ENCODE peak calls at places on chromosome 17, in ten cellular contexts. W is mucosa of descending colon, M is AG09319, T is HL-60, S is GM12878, Y is heart left ventricle, J is HFFc6, B is foreskin fibroblast, F is thoracic aorta, A is epithelial cell of esophagus. H is an unnamed sample.

GRCh38 chr17:15411556-15412198 is 55.7 kb downstream of the CDRT4 start:
- DNase-seq in W (no peak), S (no peak), B (peak), J (no peak), T (peak), A (no peak), Y (no peak), F (no peak), M (no peak), H (no peak)

GRCh38 chr17:45334231-45334630 is 17.4 kb upstream of the MAP3K14 start:
- DNase-seq in F (no peak), B (no peak), J (no peak), A (peak), T (no peak), W (no peak), M (no peak), S (no peak), Y (no peak), H (no peak)

GRCh38 chr17:70713694-70714093 is 544.4 kb downstream of the KCNJ2 start:
- DNase-seq in S (no peak), M (no peak), A (no peak), F (no peak), T (no peak), W (no peak), B (no peak), Y (no peak), J (no peak), H (no peak)

GRCh38 chr17:15341385-15341849 is at the start of gene TEKT3:
- DNase-seq in Y (peak), A (peak), T (no peak), M (peak), S (no peak), J (peak), B (peak), W (peak), F (peak), H (no peak)

GRCh38 chr17:72456026-72456569 is 335.3 kb downstream of the SOX9 start:
- DNase-seq in S (no peak), T (no peak), W (peak), F (no peak), A (peak), J (peak), M (no peak), B (peak), Y (no peak), H (no peak)

GRCh38 chr17:73043686-73044581 is 48.6 kb downstream of the SLC39A11 start:
- DNase-seq in Y (no peak), W (no peak), F (no peak), T (no peak), A (peak), J (peak), M (peak), S (no peak), B (peak), H (no peak)

GRCh38 chr17:80187493-80187892 is 17.7 kb downstream of the CARD14 start:
- DNase-seq in W (peak), J (no peak), S (no peak), B (no peak), A (peak), F (no peak), M (peak), Y (peak), T (no peak), H (no peak)

GRCh38 chr17:82835122-82835521 is 4.7 kb downstream of the ZNF750 start:
- DNase-seq in S (no peak), B (no peak), F (no peak), J (no peak), T (no peak), M (no peak), A (no peak), W (no peak), Y (no peak), H (no peak)

GRCh38 chr17:9829343-9829742 is 3.6 kb downstream of the GLP2R start:
- DNase-seq in A (no peak), S (no peak), W (no peak), J (no peak), B (no peak), M (no peak), Y (no peak), T (no peak), F (no peak), H (no peak)

GRCh38 chr17:78267257-78268073 is 36.0 kb downstream of the TMEM235 start:
- DNase-seq in J (no peak), Y (no peak), M (no peak), B (no peak), T (no peak), S (no peak), A (no peak), W (no peak), F (no peak), H (no peak)

GRCh38 chr17:35890774-35891155 is 10.6 kb upstream of the CCL5 start:
- DNase-seq in T (no peak), A (no peak), J (no peak), B (no peak), M (no peak), S (no peak), Y (no peak), F (no peak), W (peak), H (peak)

GRCh38 chr17:29620271-29620670 is 2.4 kb downstream of the CORO6 start:
- DNase-seq in J (peak), Y (no peak), W (no peak), A (peak), M (no peak), F (no peak), T (no peak), S (no peak), B (peak), H (no peak)

GRCh38 chr17:56785997-56786680 is 47.6 kb downstream of the C17orf67 start:
- DNase-seq in S (no peak), A (peak), W (no peak), J (no peak), Y (no peak), M (no peak), T (no peak), B (no peak), F (no peak), H (no peak)

GRCh38 chr17:15490634-15491261 is 23.3 kb upstream of the CDRT4 start:
- DNase-seq in J (peak), T (no peak), W (peak), B (peak), Y (peak), M (no peak), F (no peak), S (no peak), A (peak), H (no peak)

GRCh38 chr17:4248504-4249277 is 15.1 kb downstream of the ANKFY1 start:
- DNase-seq in Y (no peak), M (no peak), W (no peak), S (no peak), A (peak), J (no peak), T (no peak), F (no peak), B (no peak), H (no peak)

GRCh38 chr17:4247361-4247980 is 16.3 kb downstream of the ANKFY1 start:
- DNase-seq in Y (no peak), M (no peak), J (no peak), W (no peak), B (no peak), F (no peak), T (no peak), S (no peak), A (peak), H (no peak)

GRCh38 chr17:4250887-4251286 is 12.9 kb downstream of the ANKFY1 start:
- DNase-seq in B (no peak), T (no peak), J (no peak), F (no peak), Y (no peak), W (no peak), A (no peak), S (no peak), M (no peak), H (no peak)

GRCh38 chr17:4247981-4248388 is 15.8 kb downstream of the ANKFY1 start:
- DNase-seq in A (peak), M (no peak), J (no peak), T (no peak), W (peak), Y (no peak), S (no peak), F (no peak), B (peak), H (no peak)

DNA sequence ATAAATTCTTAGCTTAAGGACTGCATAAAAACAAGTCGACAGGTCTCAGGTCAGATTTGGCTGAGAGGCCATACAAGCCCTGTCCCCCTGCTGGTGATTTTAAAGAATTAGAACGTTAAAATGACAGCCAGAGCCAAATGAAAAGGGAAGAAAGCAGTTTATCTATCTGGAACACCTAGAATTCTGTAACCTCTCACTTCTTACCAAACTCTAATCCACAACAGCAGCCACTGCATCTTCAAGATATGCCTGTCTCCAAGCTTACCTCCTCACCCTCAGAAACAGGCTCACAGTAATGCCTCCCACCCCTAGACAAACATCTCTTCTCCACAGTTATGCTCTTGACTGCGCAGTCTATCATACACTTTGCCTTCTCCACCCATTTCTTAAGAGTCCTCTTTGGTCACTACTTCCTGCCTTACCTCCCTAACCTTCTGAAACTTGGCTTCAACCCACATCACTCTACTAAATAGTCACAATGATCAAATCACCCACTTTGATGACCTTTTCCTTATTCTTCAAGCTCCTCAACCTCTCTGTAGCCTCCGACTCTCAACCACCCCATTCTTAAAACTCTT is 14.2 kb downstream of the ANKFY1 start:
- DNase-seq in A (peak), B (peak), J (no peak), M (no peak), T (no peak), F (no peak), S (no peak), Y (no peak), W (no peak), H (no peak)
- TF ChIP-seq CTCF in A (peak), B (peak), J (peak), M (peak), T (peak), F (peak), S (peak), Y (peak), W (no peak), H (peak)

DNA sequence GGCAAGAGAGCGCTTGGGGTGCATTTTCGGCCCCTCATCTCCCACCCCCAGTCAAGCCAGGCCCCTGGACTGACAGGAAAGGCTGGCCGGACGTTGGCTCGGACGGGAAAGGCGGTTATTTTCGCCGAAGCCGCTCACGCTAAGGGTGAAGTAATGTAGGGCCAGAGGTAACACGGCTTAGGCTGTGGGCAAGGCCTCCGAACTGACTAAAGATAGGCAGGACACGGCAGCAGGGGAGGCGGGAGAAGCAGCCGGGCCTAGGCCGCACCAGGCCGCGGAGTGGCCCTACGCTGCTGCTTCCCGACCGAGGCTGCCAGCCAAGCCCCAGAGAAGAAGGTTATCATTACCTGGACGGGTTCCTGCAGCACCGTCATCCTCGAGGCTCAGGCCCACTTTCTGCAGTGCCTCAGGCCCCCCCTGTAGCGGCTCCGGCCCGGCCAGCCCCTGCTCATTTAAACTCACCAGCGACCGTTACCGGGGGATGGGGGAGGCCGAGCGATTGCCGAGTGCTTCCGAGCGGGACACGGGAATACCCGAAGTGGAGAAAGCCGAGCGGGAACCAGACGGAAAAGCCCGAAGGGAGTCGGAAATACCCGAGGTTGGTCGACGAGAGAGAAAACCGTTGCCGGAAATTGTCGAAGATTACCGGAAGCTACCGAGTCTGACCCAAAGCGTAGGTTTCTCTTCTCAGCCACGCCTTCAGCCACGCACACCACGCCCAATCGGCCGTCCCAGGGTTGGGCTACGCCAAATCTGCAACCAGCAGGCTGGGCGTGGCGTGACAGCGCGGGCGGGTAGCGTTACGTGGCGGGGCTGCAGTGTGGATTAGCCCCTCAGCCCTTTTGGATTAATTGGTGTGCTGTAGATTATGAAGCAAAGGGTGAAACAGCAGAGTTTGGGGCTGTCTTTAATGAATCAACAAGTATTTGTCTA is at the start of gene CDC27:
- DNase-seq in S (peak), Y (peak), A (peak), J (peak), M (peak), B (peak), W (peak), F (peak), T (peak), H (peak)
- TF ChIP-seq CTCF in S (no peak), Y (peak), A (no peak), J (no peak), M (no peak), B (no peak), W (no peak), F (no peak), T (no peak), H (no peak)

DNA sequence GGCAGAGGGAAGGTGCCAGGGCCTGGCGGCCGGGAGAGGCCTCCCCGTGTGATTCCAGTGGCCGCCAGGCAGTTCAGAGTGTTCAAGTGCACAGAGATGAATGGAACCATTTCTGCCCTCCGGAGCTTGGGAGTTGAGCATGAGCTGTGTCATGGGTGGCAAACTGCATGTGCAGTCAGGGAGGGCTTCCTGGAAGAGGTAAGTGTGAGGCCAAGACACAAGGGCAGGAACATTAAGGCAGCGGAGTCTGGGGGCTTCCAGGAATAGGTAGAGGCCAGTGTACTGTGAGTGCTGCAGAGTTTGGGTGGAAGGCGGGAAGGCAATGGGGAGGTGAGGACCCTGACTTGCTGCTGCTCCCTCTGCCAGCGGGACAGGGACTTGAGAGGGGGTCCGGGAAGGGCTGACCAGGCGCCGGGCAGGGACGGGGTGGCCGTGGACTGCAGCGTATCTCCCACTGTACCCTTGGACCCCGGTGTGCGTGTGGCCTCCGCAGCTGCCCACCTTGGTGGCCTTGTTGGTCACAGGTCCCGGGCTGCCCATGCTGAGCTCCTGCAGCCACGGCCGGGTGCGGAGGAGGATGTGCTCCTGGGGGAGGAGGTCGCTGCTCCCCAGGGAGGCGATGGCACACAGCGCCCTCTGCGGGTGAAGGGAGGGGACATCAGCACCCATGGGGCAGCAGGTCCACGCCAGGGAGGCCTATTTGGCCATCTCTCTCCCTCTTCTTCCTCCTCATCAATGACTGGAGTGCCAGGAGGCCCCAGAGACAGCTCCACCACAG is 7.5 kb upstream of the CEP131 start:
- DNase-seq in Y (no peak), M (no peak), F (no peak), T (no peak), B (no peak), A (no peak), W (peak), S (no peak), J (no peak), H (no peak)
- TF ChIP-seq CTCF in Y (no peak), M (peak), F (no peak), T (no peak), B (peak), A (peak), W (no peak), S (peak), J (peak), H (no peak)

DNA sequence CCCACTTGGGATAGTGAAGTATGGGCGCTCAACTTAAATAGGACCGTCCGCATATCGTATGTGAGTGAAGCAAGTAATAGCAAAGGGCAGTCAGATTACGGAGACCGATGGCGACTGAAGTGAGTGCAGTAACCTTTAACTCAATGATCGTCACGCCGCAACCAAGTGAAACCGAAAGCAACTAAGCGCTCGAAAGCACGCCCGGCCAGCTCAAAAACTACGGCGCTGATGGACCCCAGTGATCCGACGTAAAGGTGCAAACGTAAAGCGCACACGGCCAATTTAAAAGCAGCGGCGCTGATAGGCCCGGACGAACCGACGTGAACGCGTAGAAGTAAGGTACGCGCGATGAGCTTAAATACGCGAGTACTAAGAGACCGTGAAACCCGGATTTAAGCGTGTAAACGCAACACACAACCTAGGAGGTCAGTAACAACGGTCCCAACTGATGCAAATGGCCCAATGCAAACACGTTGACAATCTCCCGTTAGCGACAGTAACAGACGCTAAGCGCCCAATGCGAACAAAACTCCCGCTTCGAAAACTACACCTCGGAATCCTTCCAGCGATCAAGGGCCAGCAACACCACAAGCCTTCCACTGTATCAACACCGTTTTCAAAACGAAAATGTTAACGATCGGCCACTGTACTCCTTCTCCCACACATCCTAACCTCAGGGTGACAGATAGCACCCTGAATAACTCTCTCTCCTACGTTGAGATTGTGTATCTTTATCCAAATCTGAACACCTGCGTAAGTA is 37.9 kb upstream of the ARL4D start:
- DNase-seq in M (peak), B (peak), Y (peak), S (peak), J (peak), W (no peak), T (peak), A (peak), F (peak), H (peak)
- TF ChIP-seq CTCF in M (no peak), B (no peak), Y (no peak), S (peak), J (no peak), W (no peak), T (no peak), A (no peak), F (no peak), H (no peak)

GRCh38 chr17:1158879-1159278 is 20.9 kb downstream of the ABR start:
- DNase-seq in B (peak), J (peak), A (no peak), S (no peak), T (no peak), M (no peak), W (no peak), Y (no peak), F (no peak), H (no peak)

GRCh38 chr17:1156864-1157263 is 22.9 kb downstream of the ABR start:
- DNase-seq in B (no peak), W (no peak), A (no peak), M (no peak), T (no peak), Y (no peak), J (no peak), S (no peak), F (no peak), H (no peak)

GRCh38 chr17:1159781-1160180 is 20.0 kb downstream of the ABR start:
- DNase-seq in A (no peak), Y (no peak), S (no peak), W (no peak), B (no peak), T (no peak), F (no peak), M (no peak), J (no peak), H (no peak)

GRCh38 chr17:1162116-1162855 is 17.5 kb downstream of the ABR start:
- DNase-seq in S (no peak), J (no peak), A (no peak), T (no peak), B (no peak), M (no peak), F (no peak), Y (no peak), W (no peak), H (no peak)

GRCh38 chr17:1160591-1161041 is 19.2 kb downstream of the ABR start:
- DNase-seq in S (no peak), F (no peak), A (no peak), W (no peak), B (no peak), Y (no peak), M (no peak), T (no peak), J (no peak), H (no peak)
- TF ChIP-seq CTCF in S (no peak), F (no peak), A (no peak), W (no peak), B (no peak), Y (no peak), M (no peak), T (no peak), J (no peak), H (no peak)

GRCh38 chr17:46820592-46821450 is 2.3 kb upstream of the WNT3 start:
- DNase-seq in S (no peak), F (no peak), J (no peak), W (no peak), B (no peak), M (no peak), Y (no peak), A (no peak), T (no peak), H (no peak)

GRCh38 chr17:46823657-46824056 is 5.2 kb upstream of the WNT3 start:
- DNase-seq in W (no peak), T (no peak), M (no peak), S (no peak), Y (no peak), J (no peak), A (no peak), F (no peak), B (no peak), H (no peak)

GRCh38 chr17:46819906-46820351 is 1.4 kb upstream of the WNT3 start:
- DNase-seq in T (no peak), A (no peak), M (no peak), Y (no peak), J (no peak), S (no peak), F (no peak), B (no peak), W (no peak), H (no peak)

GRCh38 chr17:46821482-46822387 is 3.2 kb upstream of the WNT3 start:
- DNase-seq in J (no peak), Y (no peak), M (no peak), F (no peak), S (no peak), A (no peak), B (no peak), W (no peak), T (no peak), H (no peak)

DNA sequence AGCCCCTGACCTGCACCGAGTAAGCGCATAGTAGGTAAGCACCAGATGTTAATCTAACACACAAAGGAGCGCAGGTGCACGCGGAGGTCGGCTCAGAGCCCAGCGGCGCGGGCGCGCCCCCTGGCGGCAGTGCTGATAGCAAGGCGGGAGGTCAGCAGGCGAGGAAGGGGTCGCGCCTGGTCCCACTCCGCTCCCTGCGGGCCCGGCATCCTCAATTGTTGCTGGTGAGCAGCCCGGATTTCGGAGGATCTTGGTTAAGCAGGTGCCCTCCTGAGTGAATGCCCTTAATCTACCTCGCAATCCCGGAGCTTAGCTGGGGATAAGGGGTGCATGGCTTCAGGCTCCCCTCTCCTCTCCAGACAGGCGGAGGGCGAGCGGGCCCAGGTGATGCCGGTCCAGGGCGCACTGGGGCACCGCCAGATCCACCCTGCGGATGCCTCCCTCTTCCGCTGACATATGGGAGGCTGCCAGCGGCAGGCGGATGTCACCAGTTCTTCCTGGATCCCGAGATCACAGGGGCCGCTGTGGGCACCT is 4.0 kb upstream of the WNT3 start:
- DNase-seq in B (no peak), Y (no peak), T (peak), S (no peak), W (no peak), J (no peak), F (no peak), M (no peak), A (peak), H (no peak)
- TF ChIP-seq CTCF in B (peak), Y (peak), T (peak), S (peak), W (peak), J (peak), F (peak), M (peak), A (peak), H (peak)

H was measured in natural killer cell.